ENCODE peak calls at places on chromosomes 11 and 22, in ten cellular contexts. R is endodermal cell; C is neural progenitor cell; S is ascending aorta; H is upper lobe of left lung; G is tibial artery; N is left ventricle myocardium inferior; F is HepG2; E is cardiac muscle cell; Q is CD8-positive, alpha-beta T cell. J is an unnamed sample. For H3K27me3, the result is how much of the 10 kb centered on the place peaks cover.

GRCh38 chr22:23395476-23396361 is 184.4 kb downstream of the IGLL1 start:
- DNase-seq in R (no peak), C (no peak), S (peak), H (peak), G (no peak), N (no peak), F (no peak), E (no peak), Q (no peak), J (no peak)

GRCh38 chr11:22130462-22131053 is 62.3 kb upstream of the ANO5 start:
- DNase-seq in R (no peak), C (peak), S (no peak), H (no peak), G (no peak), N (no peak), F (no peak), E (peak), Q (no peak), J (no peak)

GRCh38 chr11:68146010-68146540 is 24.9 kb upstream of the CHKA start:
- DNase-seq in R (no peak), C (no peak), S (peak), H (peak), G (peak), N (peak), F (peak), E (no peak), Q (no peak), J (no peak)

GRCh38 chr11:73360743-73361369 is 15.3 kb upstream of the RELT start:
- DNase-seq in R (no peak), C (no peak), S (no peak), H (no peak), G (no peak), N (no peak), F (no peak), E (no peak), Q (no peak), J (no peak)

GRCh38 chr11:132898021-132898420 is 634.3 kb downstream of the OPCML start:
- DNase-seq in R (no peak), C (no peak), S (no peak), H (no peak), G (no peak), N (no peak), F (no peak), E (no peak), Q (no peak), J (no peak)

GRCh38 chr11:97537407-97538150 is 1147.8 kb downstream of the JRKL start:
- DNase-seq in R (peak), C (no peak), S (no peak), H (peak), G (no peak), N (no peak), F (no peak), E (no peak), Q (no peak), J (no peak)

GRCh38 chr22:41469218-41469851 is 418 bp downstream of the ACO2 start:
- DNase-seq in R (no peak), C (peak), S (no peak), H (no peak), G (no peak), N (peak), F (no peak), E (no peak), Q (no peak), J (no peak)

GRCh38 chr11:15179167-15179566 is 64.4 kb downstream of the INSC start:
- DNase-seq in R (no peak), C (no peak), S (no peak), H (no peak), G (no peak), N (no peak), F (no peak), E (no peak), Q (no peak), J (no peak)

GRCh38 chr11:34600339-34601084 is 20.4 kb upstream of the EHF start:
- DNase-seq in R (peak), C (no peak), S (no peak), H (peak), G (no peak), N (no peak), F (peak), E (peak), Q (no peak), J (no peak)

GRCh38 chr11:24233041-24233440 is 263.8 kb upstream of the LUZP2 start:
- DNase-seq in R (no peak), C (no peak), S (no peak), H (no peak), G (no peak), N (no peak), F (no peak), E (no peak), Q (no peak), J (no peak)

GRCh38 chr11:72333657-72334056 is 89.7 kb upstream of the PHOX2A start:
- DNase-seq in R (peak), C (peak), S (no peak), H (no peak), G (no peak), N (no peak), F (no peak), E (peak), Q (peak), J (no peak)

GRCh38 chr11:11672101-11672500 is 50.3 kb upstream of the GALNT18 start:
- DNase-seq in R (no peak), C (no peak), S (no peak), H (no peak), G (no peak), N (no peak), F (no peak), E (no peak), Q (no peak), J (no peak)

GRCh38 chr11:73664894-73665293 is 18.5 kb downstream of the PLEKHB1 start:
- DNase-seq in R (no peak), C (no peak), S (no peak), H (no peak), G (no peak), N (no peak), F (no peak), E (no peak), Q (peak), J (no peak)

GRCh38 chr11:45083544-45084087 is 62.8 kb upstream of the PRDM11 start:
- DNase-seq in R (peak), C (peak), S (no peak), H (no peak), G (no peak), N (no peak), F (peak), E (peak), Q (no peak), J (no peak)

GRCh38 chr11:110091995-110092576 is 1.1 kb upstream of the ZC3H12C start:
- DNase-seq in R (no peak), C (peak), S (no peak), H (no peak), G (no peak), N (no peak), F (peak), E (no peak), Q (no peak), J (no peak)

GRCh38 chr11:118168751-118169150 is 7.7 kb downstream of the SCN2B start:
- DNase-seq in R (no peak), C (no peak), S (no peak), H (no peak), G (no peak), N (no peak), F (no peak), E (no peak), Q (no peak), J (no peak)

GRCh38 chr11:41115066-41115465 is 344.4 kb downstream of the LRRC4C start:
- DNase-seq in R (no peak), C (no peak), S (no peak), H (no peak), G (no peak), N (no peak), F (no peak), E (no peak), Q (no peak), J (no peak)

GRCh38 chr11:75797116-75797515 is 17.9 kb upstream of the UVRAG start:
- DNase-seq in R (no peak), C (no peak), S (no peak), H (no peak), G (no peak), N (no peak), F (no peak), E (no peak), Q (no peak), J (peak)

GRCh38 chr11:31645747-31646146 is 136.2 kb downstream of the ELP4 start:
- DNase-seq in R (no peak), C (no peak), S (no peak), H (no peak), G (no peak), N (no peak), F (peak), E (no peak), Q (no peak), J (no peak)

GRCh38 chr11:75813622-75814039 is 1.4 kb upstream of the UVRAG start:
- DNase-seq in R (no peak), C (no peak), S (no peak), H (no peak), G (no peak), N (no peak), F (peak), E (no peak), Q (no peak), J (no peak)

GRCh38 chr11:124656759-124657627 is 16.5 kb downstream of the SIAE start:
- DNase-seq in R (peak), C (peak), S (no peak), H (peak), G (no peak), N (no peak), F (no peak), E (peak), Q (no peak), J (no peak)

GRCh38 chr11:130449996-130450419 is 1.6 kb downstream of the ADAMTS15 start:
- DNase-seq in R (peak), C (peak), S (peak), H (peak), G (peak), N (peak), F (no peak), E (peak), Q (no peak), J (no peak)

GRCh38 chr22:46453006-46453828 is 84.2 kb downstream of the CELSR1 start:
- DNase-seq in R (no peak), C (no peak), S (no peak), H (no peak), G (no peak), N (no peak), F (peak), E (no peak), Q (no peak), J (no peak)

GRCh38 chr11:118715837-118716260 is 36.4 kb upstream of the TREH start:
- DNase-seq in R (peak), C (peak), S (no peak), H (no peak), G (no peak), N (no peak), F (no peak), E (no peak), Q (no peak), J (no peak)

GRCh38 chr11:707817-708420 is 1.9 kb downstream of the EPS8L2 start:
- DNase-seq in R (peak), C (peak), S (no peak), H (peak), G (no peak), N (no peak), F (peak), E (peak), Q (no peak), J (no peak)

GRCh38 chr22:44026630-44027511 is 2.8 kb downstream of the PARVB start:
- DNase-seq in R (no peak), C (no peak), S (peak), H (peak), G (peak), N (peak), F (no peak), E (no peak), Q (peak), J (peak)

GRCh38 chr11:66283461-66284105 is 5.4 kb downstream of the YIF1A start:
- DNase-seq in R (no peak), C (no peak), S (no peak), H (peak), G (no peak), N (no peak), F (no peak), E (no peak), Q (no peak), J (no peak)
- TF ChIP-seq CTCF in R (no peak), C (no peak), S (no peak), H (no peak), G (no peak), N (no peak), F (no peak), E (no peak), Q (no peak), J (peak)

GRCh38 chr22:49141761-49142160 is 685.9 kb downstream of the BRD1 start:
- DNase-seq in R (no peak), C (no peak), S (no peak), H (no peak), G (no peak), N (no peak), F (no peak), E (no peak), Q (no peak), J (no peak)

GRCh38 chr22:49140921-49141680 is 686.6 kb downstream of the BRD1 start:
- DNase-seq in R (no peak), C (peak), S (no peak), H (no peak), G (no peak), N (no peak), F (no peak), E (no peak), Q (no peak), J (no peak)

GRCh38 chr22:49138250-49138790 is 689.4 kb downstream of the BRD1 start:
- DNase-seq in R (no peak), C (no peak), S (no peak), H (no peak), G (no peak), N (no peak), F (no peak), E (no peak), Q (no peak), J (no peak)

GRCh38 chr22:49137216-49137840 is 690.3 kb downstream of the BRD1 start:
- DNase-seq in R (no peak), C (no peak), S (no peak), H (no peak), G (no peak), N (no peak), F (no peak), E (no peak), Q (no peak), J (no peak)

DNA sequence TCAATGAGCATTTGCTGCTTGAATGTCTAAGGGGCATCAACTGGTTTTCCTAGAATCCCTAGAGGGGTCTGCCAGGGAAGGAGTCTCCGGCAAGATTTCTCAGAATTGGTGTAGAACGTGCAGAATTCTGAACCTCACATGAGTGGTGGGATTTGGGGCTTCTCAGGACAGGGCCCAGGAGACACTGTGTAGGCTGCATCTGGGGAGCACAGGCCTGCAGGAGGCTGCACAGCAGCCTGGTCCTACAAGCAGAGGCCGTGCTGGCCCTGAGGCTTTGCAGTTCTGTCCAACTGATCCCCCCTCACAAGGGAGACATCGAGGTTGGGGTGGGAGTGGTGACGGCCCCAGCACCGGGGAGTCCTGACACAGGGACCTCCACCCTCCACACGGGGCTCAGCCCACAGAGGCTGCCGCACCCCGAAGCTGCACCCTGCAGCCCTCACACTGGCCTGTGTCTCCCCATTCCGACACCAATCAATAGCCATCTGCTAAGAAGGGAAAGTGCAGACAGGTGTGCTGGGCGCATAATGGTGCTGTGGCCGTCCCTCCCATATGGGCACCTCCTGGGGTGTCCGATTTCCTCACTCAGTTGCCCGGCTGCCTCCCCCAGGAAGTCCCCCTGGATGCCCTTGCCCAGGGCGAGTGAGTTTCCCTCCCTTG is 688.1 kb downstream of the BRD1 start:
- DNase-seq in R (no peak), C (no peak), S (no peak), H (no peak), G (no peak), N (no peak), F (no peak), E (no peak), Q (no peak), J (no peak)
- H3K27me3 ChIP-seq in R (under half), C (under half), S (under half), H (under half), G (under half), N (half or more), F (under half), E (under half), Q (under half), J (under half)

GRCh38 chr11:13667245-13667644 is 1.2 kb upstream of the FAR1 start:
- DNase-seq in R (no peak), C (peak), S (no peak), H (no peak), G (no peak), N (no peak), F (no peak), E (no peak), Q (no peak), J (peak)
- H3K4me3 ChIP-seq in R (peak), C (peak), S (no peak), H (peak), G (peak), N (peak), F (no peak), E (peak), Q (no peak), J (peak)

DNA sequence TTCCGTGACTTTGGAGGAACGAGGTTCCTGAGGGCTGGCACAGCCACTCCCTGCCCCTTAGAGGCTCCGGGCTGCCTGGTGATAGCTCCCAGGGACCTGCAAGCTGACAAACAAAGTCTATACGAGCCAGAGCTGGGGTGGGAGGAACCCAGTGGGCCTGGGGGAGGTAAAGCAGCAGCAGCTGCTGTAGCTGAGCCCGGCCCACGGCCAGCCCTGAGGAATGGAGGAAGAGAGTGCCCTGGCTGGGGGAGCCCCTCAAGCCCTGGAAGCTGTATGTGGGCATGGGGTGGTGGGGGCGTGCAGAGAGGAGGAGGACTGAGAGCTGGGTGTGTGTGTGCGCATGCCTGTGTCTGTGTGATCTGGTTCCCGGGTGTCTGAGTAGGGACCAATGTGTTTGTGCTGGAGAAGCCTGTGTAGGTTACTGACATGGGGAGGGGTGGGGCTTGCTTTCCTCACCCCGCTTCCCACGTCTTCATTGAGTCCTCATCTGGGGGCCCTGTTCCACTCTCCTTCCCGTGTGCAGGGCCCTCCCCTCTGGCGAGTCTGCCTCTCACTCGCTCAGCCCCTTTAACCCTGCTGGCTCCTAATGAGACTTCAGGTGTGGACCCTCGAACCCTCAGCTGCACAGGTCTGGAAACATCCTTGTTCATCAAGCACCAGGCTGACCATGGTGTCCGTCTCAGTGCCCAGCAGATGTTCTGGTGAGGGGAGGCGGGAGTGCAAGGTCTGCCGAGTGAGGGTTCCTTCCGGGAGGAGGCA is 10.8 kb downstream of the ST3GAL4 start:
- DNase-seq in R (peak), C (no peak), S (peak), H (peak), G (no peak), N (peak), F (no peak), E (no peak), Q (no peak), J (no peak)
- TF ChIP-seq CTCF in R (no peak), C (no peak), S (no peak), H (no peak), G (no peak), N (no peak), F (no peak), E (no peak), Q (no peak), J (no peak)

DNA sequence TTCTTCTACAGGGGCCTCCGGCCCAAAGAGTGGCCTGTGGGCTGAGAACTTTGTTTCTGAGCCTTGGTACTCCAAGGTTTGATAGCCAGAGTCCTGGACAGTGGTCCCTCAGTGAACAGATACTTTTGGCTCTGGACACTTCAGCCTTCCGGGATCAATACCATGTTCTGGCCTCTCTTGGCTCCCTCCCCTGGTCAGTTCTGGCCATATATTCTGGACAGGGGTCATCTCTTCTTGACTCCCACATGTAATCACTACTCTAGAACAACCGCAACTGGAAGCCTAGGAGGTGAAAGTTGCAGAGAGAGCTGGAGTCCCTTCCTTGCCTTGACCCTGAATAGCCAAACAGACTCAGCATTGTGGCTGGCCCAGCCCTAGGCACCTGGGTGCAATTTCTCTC is 2.3 kb downstream of the RTN4RL2 start:
- DNase-seq in R (no peak), C (no peak), S (no peak), H (no peak), G (no peak), N (no peak), F (no peak), E (no peak), Q (no peak), J (no peak)
- H3K27me3 ChIP-seq in R (half or more), C (half or more), S (under half), H (under half), G (half or more), N (half or more), F (under half), E (half or more), Q (under half), J (under half)

GRCh38 chr22:50577697-50577986 is 585 bp downstream of the CPT1B start:
- DNase-seq in R (no peak), C (no peak), S (no peak), H (no peak), G (no peak), N (no peak), F (no peak), E (no peak), Q (no peak), J (no peak)

GRCh38 chr22:50576070-50576469 is 2.2 kb downstream of the CPT1B start:
- DNase-seq in R (peak), C (peak), S (no peak), H (no peak), G (no peak), N (no peak), F (peak), E (peak), Q (no peak), J (no peak)

GRCh38 chr22:50577987-50578775 is at the start of gene CPT1B:
- DNase-seq in R (no peak), C (no peak), S (no peak), H (peak), G (peak), N (peak), F (no peak), E (peak), Q (no peak), J (no peak)

GRCh38 chr22:50575426-50575941 is 2.7 kb downstream of the CPT1B start:
- DNase-seq in R (no peak), C (no peak), S (no peak), H (no peak), G (no peak), N (no peak), F (no peak), E (no peak), Q (no peak), J (no peak)

DNA sequence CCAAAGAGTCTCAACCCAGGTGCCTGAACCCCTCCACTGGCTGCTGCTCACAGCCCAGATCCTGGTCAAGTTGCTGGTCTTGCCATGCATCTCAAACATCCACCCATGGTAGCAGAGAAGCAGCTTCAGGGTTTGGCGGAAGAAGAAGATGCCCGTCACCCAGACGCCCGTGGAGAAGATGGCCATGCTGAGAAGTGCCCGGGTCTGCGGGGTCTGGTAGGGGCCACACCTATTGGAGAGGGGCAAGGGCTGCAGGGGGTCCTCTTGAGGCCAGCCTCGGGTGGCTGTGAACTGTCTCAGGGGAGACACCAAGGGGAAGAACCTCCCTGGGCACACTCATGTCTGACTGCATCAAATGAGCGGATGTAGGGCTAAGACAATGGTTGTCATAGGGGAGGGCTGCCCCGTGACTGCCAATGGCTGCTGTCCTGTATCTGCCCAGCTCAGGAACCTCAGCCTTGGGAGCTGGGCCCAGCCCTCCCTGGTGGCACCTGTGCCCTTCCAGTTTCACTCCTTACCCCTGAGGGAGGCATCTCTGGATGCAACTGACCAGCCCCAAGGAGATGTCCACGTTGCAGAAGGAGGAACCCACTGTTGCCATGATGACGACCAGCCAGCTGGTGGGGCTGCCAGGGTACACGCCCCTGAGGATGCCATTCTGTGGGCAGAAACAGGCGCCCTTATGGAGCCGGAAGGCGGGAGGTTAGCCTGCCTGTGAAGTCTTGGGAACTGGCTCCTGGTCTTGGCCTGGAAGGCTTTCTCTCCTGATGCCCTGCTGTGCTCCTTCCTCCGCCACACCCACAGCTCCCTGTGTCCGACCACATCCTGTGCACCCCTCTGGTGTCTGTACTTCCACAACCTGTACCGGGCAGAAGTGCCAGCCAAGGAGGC is 1.2 kb downstream of the CPT1B start:
- DNase-seq in R (no peak), C (no peak), S (no peak), H (no peak), G (no peak), N (no peak), F (no peak), E (no peak), Q (no peak), J (no peak)
- H3K4me3 ChIP-seq in R (no peak), C (no peak), S (no peak), H (no peak), G (no peak), N (peak), F (no peak), E (no peak), Q (no peak), J (no peak)

J was measured in GM06990.